ENCODE peak calls at places on chromosomes 7 and 10, in eight cellular contexts. H, A, P, L, W, C, D and F are unnamed samples. For H3K4me1, the result is how much of the 10 kb centered on the place peaks cover.

GRCh38 chr7:24572421-24573007 is 738 bp upstream of the PALS2 start:
- DNase-seq in P (peak), W (peak), C (no peak), H (no peak), L (peak), A (peak), D (peak), F (no peak)

GRCh38 chr10:121580276-121581116 is 17.7 kb downstream of the FGFR2 start:
- DNase-seq in W (no peak), L (peak), H (no peak), C (peak), P (no peak), A (peak), D (peak), F (peak)

GRCh38 chr7:1706381-1706720 is 36.3 kb downstream of the ELFN1 start:
- DNase-seq in A (no peak), P (no peak), C (no peak), D (no peak), W (no peak), L (no peak), H (no peak), F (no peak)

GRCh38 chr10:132811891-132812481 is 26.0 kb upstream of the NKX6-2 start:
- DNase-seq in P (no peak), D (no peak), C (no peak), L (no peak), A (no peak), W (no peak), H (no peak), F (no peak)

GRCh38 chr7:114502454-114503254 is 88.0 kb downstream of the FOXP2 start:
- DNase-seq in L (no peak), W (no peak), H (no peak), A (no peak), D (no peak), P (no peak), C (no peak), F (no peak)

GRCh38 chr7:138151731-138152577 is 75.7 kb downstream of the AKR1D1 start:
- DNase-seq in P (no peak), H (no peak), L (no peak), D (no peak), W (no peak), C (no peak), A (peak), F (no peak)

GRCh38 chr10:73879296-73880173 is 5.2 kb upstream of the CAMK2G start:
- DNase-seq in C (peak), P (peak), L (peak), D (peak), W (no peak), H (peak), A (peak), F (peak)

GRCh38 chr7:90222811-90223725 is 11.5 kb downstream of the STEAP2 start:
- DNase-seq in H (no peak), P (no peak), A (peak), L (no peak), D (peak), C (no peak), W (no peak), F (peak)

GRCh38 chr7:45576249-45576929 is 2.2 kb downstream of the ADCY1 start:
- DNase-seq in L (no peak), D (no peak), A (no peak), C (no peak), P (no peak), H (no peak), W (no peak), F (no peak)

GRCh38 chr10:66322261-66322660 is 603.6 kb upstream of the LRRTM3 start:
- DNase-seq in P (peak), L (no peak), A (peak), H (no peak), D (no peak), W (no peak), C (no peak), F (peak)

GRCh38 chr7:92843034-92843760 is 6.8 kb upstream of the CDK6 start:
- DNase-seq in H (no peak), A (no peak), D (no peak), C (no peak), P (no peak), L (no peak), W (no peak), F (no peak)

GRCh38 chr7:30965372-30965771 is 1.6 kb downstream of the GHRHR start:
- DNase-seq in L (no peak), D (peak), C (no peak), H (no peak), W (no peak), P (no peak), A (peak), F (no peak)

GRCh38 chr10:79066460-79067240 is 2.1 kb upstream of the ZMIZ1 start:
- DNase-seq in D (peak), L (peak), H (no peak), A (peak), C (no peak), P (peak), W (peak), F (peak)

GRCh38 chr7:18474944-18475343 is 20.6 kb upstream of the HDAC9 start:
- DNase-seq in D (no peak), W (no peak), P (no peak), A (no peak), C (no peak), H (no peak), L (no peak), F (no peak)

GRCh38 chr10:132627736-132628512 is 90.3 kb downstream of the INPP5A start:
- DNase-seq in H (no peak), A (no peak), P (peak), W (no peak), C (no peak), D (no peak), L (no peak), F (no peak)

GRCh38 chr7:82609746-82610145 is 166.2 kb upstream of the CACNA2D1 start:
- DNase-seq in P (no peak), C (no peak), L (no peak), A (no peak), H (no peak), D (no peak), W (no peak), F (no peak)

GRCh38 chr7:82602066-82602465 is 158.5 kb upstream of the CACNA2D1 start:
- DNase-seq in A (no peak), D (no peak), W (no peak), P (no peak), H (no peak), C (no peak), L (no peak), F (no peak)

GRCh38 chr7:82599910-82600309 is 156.3 kb upstream of the CACNA2D1 start:
- DNase-seq in W (no peak), D (no peak), H (no peak), A (no peak), L (no peak), C (no peak), P (no peak), F (no peak)

GRCh38 chr7:82600601-82601000 is 157.0 kb upstream of the CACNA2D1 start:
- DNase-seq in W (no peak), H (no peak), C (no peak), P (no peak), D (no peak), L (peak), A (peak), F (no peak)

DNA sequence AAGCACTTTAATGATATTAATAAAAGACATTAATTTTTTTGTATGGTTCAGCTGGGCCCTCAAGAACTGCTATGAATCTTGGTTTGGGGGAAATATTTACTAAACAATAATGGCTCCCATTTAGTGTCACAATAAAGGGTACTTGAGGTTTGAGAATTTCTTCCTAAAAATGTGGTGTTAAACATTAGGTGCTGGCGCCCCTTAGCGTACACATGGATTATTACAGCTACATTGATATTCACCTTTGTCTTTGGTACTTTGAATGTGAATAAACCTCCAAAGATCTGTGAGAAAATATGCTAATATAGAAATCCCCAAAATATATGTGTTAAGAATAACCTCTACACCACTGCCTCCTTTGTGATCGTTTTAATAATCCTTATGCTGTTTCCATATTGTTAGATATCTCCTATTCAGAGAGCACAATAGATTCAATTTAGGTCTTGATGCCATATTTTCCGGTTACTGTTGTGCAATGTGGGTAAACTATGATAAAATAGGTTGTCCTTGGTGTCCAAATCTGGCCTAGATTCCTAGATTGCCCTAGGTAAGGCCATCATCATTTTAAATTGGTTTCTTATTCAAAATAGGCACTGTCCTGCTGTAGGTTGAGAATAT is 161.8 kb upstream of the CACNA2D1 start:
- DNase-seq in H (peak), C (no peak), D (peak), L (peak), P (peak), W (peak), A (peak), F (peak)
- TF ChIP-seq EZH2 in H (no peak), C (no peak), D (no peak), L (no peak), P (no peak), W (no peak), A (no peak), F (no peak)

GRCh38 chr10:110211455-110211843 is 4.0 kb downstream of the MXI1 start:
- DNase-seq in L (no peak), W (no peak), A (no peak), C (no peak), H (no peak), P (no peak), D (no peak), F (no peak)
- H3K4me1 ChIP-seq in L (under half), W (under half), A (under half), C (under half), H (under half), P (under half), D (under half), F (under half)

GRCh38 chr10:96718304-96718990 is 1.9 kb downstream of the PIK3AP1 start:
- DNase-seq in W (no peak), A (no peak), C (no peak), L (no peak), P (no peak), D (no peak), H (no peak), F (no peak)

GRCh38 chr10:96721207-96721572 is 876 bp upstream of the PIK3AP1 start:
- DNase-seq in C (no peak), P (no peak), L (peak), D (no peak), W (no peak), H (no peak), A (no peak), F (no peak)

GRCh38 chr10:96719205-96719604 is 1.1 kb downstream of the PIK3AP1 start:
- DNase-seq in P (peak), H (no peak), W (no peak), L (no peak), A (no peak), D (no peak), C (no peak), F (no peak)

GRCh38 chr10:96719850-96720421 is 378 bp downstream of the PIK3AP1 start:
- DNase-seq in H (peak), D (no peak), C (peak), W (no peak), L (peak), P (peak), A (peak), F (peak)

GRCh38 chr10:96720422-96721206 is at the start of gene PIK3AP1:
- DNase-seq in H (no peak), P (peak), L (peak), W (no peak), A (peak), C (peak), D (no peak), F (peak)
- TF ChIP-seq EZH2 in H (no peak), P (no peak), L (no peak), W (no peak), A (no peak), C (no peak), D (no peak), F (no peak)

GRCh38 chr7:127955051-127955531 is 76.1 kb downstream of the LRRC4 start:
- DNase-seq in C (no peak), A (no peak), W (no peak), D (no peak), H (no peak), L (no peak), P (no peak), F (no peak)

GRCh38 chr7:127953423-127953822 is 77.8 kb downstream of the LRRC4 start:
- DNase-seq in W (no peak), P (no peak), D (no peak), L (no peak), A (no peak), C (no peak), H (no peak), F (no peak)

GRCh38 chr7:127950233-127950935 is 80.9 kb downstream of the LRRC4 start:
- DNase-seq in P (no peak), L (no peak), W (no peak), C (no peak), A (no peak), H (no peak), D (no peak), F (no peak)

GRCh38 chr7:127954371-127954770 is 76.9 kb downstream of the LRRC4 start:
- DNase-seq in H (no peak), W (no peak), D (no peak), A (no peak), C (no peak), P (no peak), L (no peak), F (no peak)

GRCh38 chr7:127953966-127954365 is 77.3 kb downstream of the LRRC4 start:
- DNase-seq in P (no peak), D (no peak), A (no peak), L (no peak), C (no peak), W (no peak), H (no peak), F (peak)
- H3K4me1 ChIP-seq in P (under half), D (under half), A (under half), L (under half), C (under half), W (under half), H (under half), F (under half)

DNA sequence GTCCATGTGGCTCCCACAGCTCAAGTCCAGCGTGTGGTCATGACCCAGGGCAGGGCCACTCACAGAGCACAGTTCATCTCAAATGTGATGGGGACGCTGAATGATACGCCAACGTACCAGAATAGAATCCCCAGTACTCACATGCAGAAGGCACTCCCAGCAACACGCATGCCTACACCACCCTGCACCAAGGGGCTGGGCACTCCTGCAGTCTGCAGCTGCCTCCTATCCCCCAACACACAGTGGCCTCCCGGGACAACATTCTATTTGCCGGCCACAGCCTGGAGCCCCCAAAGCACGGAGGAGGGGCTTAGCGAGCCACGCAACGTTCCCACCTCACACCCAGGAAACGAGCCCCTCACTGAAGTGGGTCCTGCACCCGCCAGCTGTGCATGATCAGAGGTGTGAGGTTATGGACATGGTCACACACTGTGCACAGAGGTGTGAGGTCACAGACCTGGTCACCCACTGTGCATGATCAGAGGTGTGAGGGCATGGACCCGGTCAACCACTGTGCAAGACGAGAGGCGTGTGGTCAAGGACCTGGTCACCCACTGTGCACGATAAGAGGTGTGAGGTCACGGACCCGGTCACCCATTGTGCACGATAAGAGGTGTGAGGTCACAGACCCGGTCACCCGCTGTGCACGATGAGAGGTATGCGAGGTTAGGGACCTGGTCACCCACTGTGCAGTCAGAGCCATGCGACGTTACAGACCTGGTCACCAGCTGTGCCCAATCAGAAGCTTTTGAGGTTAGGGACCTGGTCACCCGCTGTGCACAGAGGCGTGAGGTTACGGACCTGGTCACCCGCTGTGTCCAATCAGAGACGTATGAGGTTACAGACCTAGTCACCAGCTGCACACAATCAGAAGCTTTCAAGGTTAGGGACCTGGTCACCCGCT is 182.8 kb downstream of the DIP2C start:
- DNase-seq in H (no peak), L (peak), D (no peak), P (no peak), A (no peak), W (no peak), C (no peak), F (no peak)
- TF ChIP-seq EZH2 in H (no peak), L (no peak), D (no peak), P (no peak), A (no peak), W (no peak), C (no peak), F (no peak)

DNA sequence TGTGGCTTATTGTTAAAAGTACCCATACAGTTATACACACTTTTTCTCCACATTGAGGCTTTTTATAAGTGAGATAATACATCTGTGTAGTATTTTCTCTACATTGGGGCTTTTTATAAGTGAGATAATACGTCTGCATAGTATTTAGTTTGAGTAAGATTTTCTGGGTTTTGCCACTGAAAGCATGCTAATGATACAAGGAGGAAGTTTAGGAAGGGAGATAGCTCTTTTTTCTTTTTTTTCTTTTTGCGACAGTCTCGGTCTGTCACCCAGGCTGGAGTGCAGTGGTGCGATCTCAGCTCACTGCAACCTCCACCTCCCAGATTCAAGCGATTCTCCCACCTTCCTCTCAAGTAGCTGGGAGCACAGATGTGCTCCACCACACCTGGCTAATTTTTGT is 13.3 kb downstream of the FAM107B start:
- DNase-seq in A (no peak), H (no peak), D (no peak), W (no peak), L (no peak), C (no peak), P (no peak), F (no peak)
- H3K4me1 ChIP-seq in A (under half), H (under half), D (under half), W (under half), L (under half), C (under half), P (under half), F (under half)

GRCh38 chr10:100747826-100748231 is 2.4 kb downstream of the PAX2 start:
- DNase-seq in W (no peak), P (no peak), D (no peak), L (peak), H (no peak), A (no peak), C (no peak), F (peak)

GRCh38 chr10:100746413-100746931 is 1.1 kb downstream of the PAX2 start:
- DNase-seq in P (no peak), L (no peak), C (no peak), W (no peak), A (no peak), D (no peak), H (no peak), F (no peak)

GRCh38 chr10:100745882-100746412 is 565 bp downstream of the PAX2 start:
- DNase-seq in C (no peak), H (no peak), L (peak), A (no peak), D (no peak), P (no peak), W (no peak), F (peak)

GRCh38 chr10:100748251-100749058 is 3.1 kb downstream of the PAX2 start:
- DNase-seq in W (no peak), A (no peak), H (no peak), P (no peak), C (no peak), D (no peak), L (peak), F (peak)

DNA sequence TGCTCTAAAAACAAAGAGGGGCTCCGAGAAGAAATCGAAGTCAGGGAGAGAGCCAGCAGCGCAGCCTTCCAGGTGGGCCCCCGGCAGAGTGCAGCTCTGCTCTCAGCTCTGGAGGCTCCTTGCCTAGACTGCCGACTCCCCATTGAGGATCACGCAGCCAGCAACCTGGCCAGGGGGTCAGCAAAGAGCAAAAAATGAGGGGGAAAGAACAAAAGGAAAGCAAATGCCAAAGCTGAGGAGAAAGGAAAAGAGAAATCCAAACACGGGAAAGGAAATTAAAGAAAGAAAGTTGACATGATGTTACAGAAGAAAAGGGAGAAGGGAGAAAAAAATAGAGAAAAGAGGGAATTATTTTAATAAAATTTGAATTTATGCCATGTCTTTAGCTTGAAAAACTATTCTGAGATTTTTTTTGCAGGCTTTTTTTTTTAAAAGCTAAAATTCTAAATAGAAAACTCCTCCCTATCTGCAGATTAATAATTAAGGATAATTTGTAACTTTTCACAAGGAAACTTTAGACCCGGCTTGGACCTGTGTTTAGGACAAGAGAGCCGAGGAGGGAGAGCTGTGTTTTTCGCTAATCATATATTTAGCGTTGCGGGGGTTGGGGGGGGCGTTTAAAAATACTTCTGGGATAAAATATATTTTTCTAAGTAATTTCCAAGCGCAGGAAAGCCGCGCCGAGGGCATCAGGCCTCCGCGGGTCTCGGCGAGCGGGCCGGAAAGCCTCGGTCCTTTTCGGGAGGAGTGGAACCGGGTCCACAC is 1.9 kb downstream of the PAX2 start:
- DNase-seq in W (no peak), C (no peak), A (no peak), P (no peak), D (no peak), L (no peak), H (no peak), F (peak)
- TF ChIP-seq EZH2 in W (no peak), C (peak), A (no peak), P (peak), D (peak), L (peak), H (no peak), F (peak)

GRCh38 chr10:110499796-110500514 is 2.2 kb downstream of the DUSP5 start:
- DNase-seq in A (no peak), C (no peak), L (no peak), H (no peak), P (no peak), W (no peak), D (no peak), F (no peak)
- H3K4me1 ChIP-seq in A (under half), C (under half), L (under half), H (half or more), P (under half), W (under half), D (half or more), F (under half)